ENCODE peak calls at places on chromosome 5, in eight cellular contexts. One of them, this sample, is unnamed.

GRCh38 chr5:178547753-178548415 is 42.3 kb downstream of the COL23A1 start:
- DNase-seq in kidney epithelial cell: no peak
- DNase-seq in gastrocnemius medialis: no peak
- DNase-seq in ascending aorta: no peak
- DNase-seq in ovary: no peak
- DNase-seq in upper lobe of right lung: peak; percentile 15
- DNase-seq in Peyer's patch: no peak
- DNase-seq in endothelial cell: no peak
- DNase-seq in this sample: no peak

GRCh38 chr5:173435543-173435942 is 107.3 kb upstream of the STC2 start:
- DNase-seq in Peyer's patch: no peak
- DNase-seq in gastrocnemius medialis: peak; percentile 32
- DNase-seq in endothelial cell: no peak
- DNase-seq in ovary: no peak
- DNase-seq in ascending aorta: no peak
- DNase-seq in upper lobe of right lung: no peak
- DNase-seq in kidney epithelial cell: no peak
- DNase-seq in this sample: no peak

GRCh38 chr5:124394700-124395099 is 351.7 kb downstream of the ZNF608 start:
- DNase-seq in upper lobe of right lung: no peak
- DNase-seq in kidney epithelial cell: no peak
- DNase-seq in Peyer's patch: no peak
- DNase-seq in ascending aorta: no peak
- DNase-seq in gastrocnemius medialis: no peak
- DNase-seq in endothelial cell: no peak
- DNase-seq in ovary: no peak
- DNase-seq in this sample: no peak

GRCh38 chr5:9766581-9766980 is 136.4 kb upstream of the TAS2R1 start:
- DNase-seq in upper lobe of right lung: no peak
- DNase-seq in gastrocnemius medialis: no peak
- DNase-seq in endothelial cell: no peak
- DNase-seq in ascending aorta: no peak
- DNase-seq in Peyer's patch: no peak
- DNase-seq in kidney epithelial cell: no peak
- DNase-seq in ovary: no peak
- DNase-seq in this sample: peak; percentile 50

GRCh38 chr5:121963409-121963808 is 1.6 kb downstream of the SRFBP1 start:
- DNase-seq in endothelial cell: no peak
- DNase-seq in ascending aorta: no peak
- DNase-seq in ovary: no peak
- DNase-seq in kidney epithelial cell: no peak
- DNase-seq in Peyer's patch: no peak
- DNase-seq in gastrocnemius medialis: no peak
- DNase-seq in upper lobe of right lung: no peak
- DNase-seq in this sample: peak; percentile 20

GRCh38 chr5:178211095-178212048 is 7.0 kb downstream of the HNRNPAB start:
- DNase-seq in gastrocnemius medialis: no peak
- DNase-seq in ovary: no peak
- DNase-seq in endothelial cell: no peak
- DNase-seq in upper lobe of right lung: no peak
- DNase-seq in kidney epithelial cell: no peak
- DNase-seq in Peyer's patch: peak; percentile 49
- DNase-seq in ascending aorta: no peak
- DNase-seq in this sample: no peak

GRCh38 chr5:75053286-75054109 is 1.1 kb upstream of the GCNT4 start:
- DNase-seq in endothelial cell: peak; percentile 61
- DNase-seq in kidney epithelial cell: no peak
- DNase-seq in ovary: peak; percentile 37
- DNase-seq in Peyer's patch: peak; percentile 87
- DNase-seq in upper lobe of right lung: peak; percentile 83
- DNase-seq in gastrocnemius medialis: peak; percentile 54
- DNase-seq in ascending aorta: peak; percentile 74
- DNase-seq in this sample: peak; percentile 87

GRCh38 chr5:81216152-81216551 is 17.0 kb upstream of the CKMT2 start:
- DNase-seq in gastrocnemius medialis: no peak
- DNase-seq in ascending aorta: no peak
- DNase-seq in kidney epithelial cell: no peak
- DNase-seq in ovary: no peak
- DNase-seq in Peyer's patch: no peak
- DNase-seq in upper lobe of right lung: no peak
- DNase-seq in endothelial cell: no peak
- DNase-seq in this sample: no peak

GRCh38 chr5:66342316-66342715 is 198.2 kb downstream of the SREK1 start:
- DNase-seq in ascending aorta: no peak
- DNase-seq in Peyer's patch: no peak
- DNase-seq in gastrocnemius medialis: no peak
- DNase-seq in kidney epithelial cell: no peak
- DNase-seq in endothelial cell: no peak
- DNase-seq in ovary: no peak
- DNase-seq in upper lobe of right lung: no peak
- DNase-seq in this sample: peak; percentile 11

GRCh38 chr5:73940026-73940425 is 314.0 kb downstream of the ARHGEF28 start:
- DNase-seq in ascending aorta: no peak
- DNase-seq in upper lobe of right lung: no peak
- DNase-seq in Peyer's patch: no peak
- DNase-seq in gastrocnemius medialis: no peak
- DNase-seq in endothelial cell: no peak
- DNase-seq in ovary: no peak
- DNase-seq in kidney epithelial cell: no peak
- DNase-seq in this sample: no peak

GRCh38 chr5:154753792-154754191 is 1.4 kb upstream of the LARP1 start:
- DNase-seq in upper lobe of right lung: no peak
- DNase-seq in ascending aorta: peak; percentile 91
- DNase-seq in gastrocnemius medialis: peak; percentile 90
- DNase-seq in endothelial cell: no peak
- DNase-seq in Peyer's patch: no peak
- DNase-seq in kidney epithelial cell: no peak
- DNase-seq in ovary: peak; percentile 90
- DNase-seq in this sample: peak; percentile 56

GRCh38 chr5:1342268-1342667 is 2.6 kb downstream of the CLPTM1L start:
- DNase-seq in Peyer's patch: peak; percentile 8
- DNase-seq in endothelial cell: no peak
- DNase-seq in gastrocnemius medialis: no peak
- DNase-seq in ovary: no peak
- DNase-seq in kidney epithelial cell: no peak
- DNase-seq in upper lobe of right lung: no peak
- DNase-seq in ascending aorta: no peak
- DNase-seq in this sample: no peak

GRCh38 chr5:175377816-175378215 is 66.2 kb downstream of the DRD1 start:
- DNase-seq in kidney epithelial cell: no peak
- DNase-seq in ovary: no peak
- DNase-seq in gastrocnemius medialis: no peak
- DNase-seq in Peyer's patch: no peak
- DNase-seq in endothelial cell: no peak
- DNase-seq in ascending aorta: no peak
- DNase-seq in upper lobe of right lung: no peak
- DNase-seq in this sample: no peak

GRCh38 chr5:172731286-172732073 is 39.5 kb downstream of the DUSP1 start:
- DNase-seq in kidney epithelial cell: peak; percentile 57
- DNase-seq in endothelial cell: no peak
- DNase-seq in ascending aorta: no peak
- DNase-seq in ovary: no peak
- DNase-seq in Peyer's patch: no peak
- DNase-seq in gastrocnemius medialis: peak; percentile 59
- DNase-seq in upper lobe of right lung: peak; percentile 83
- DNase-seq in this sample: peak; percentile 84

GRCh38 chr5:158026248-158027031 is 167.5 kb upstream of the CLINT1 start:
- DNase-seq in ovary: peak; percentile 21
- DNase-seq in endothelial cell: no peak
- DNase-seq in upper lobe of right lung: no peak
- DNase-seq in gastrocnemius medialis: no peak
- DNase-seq in Peyer's patch: no peak
- DNase-seq in kidney epithelial cell: peak; percentile 31
- DNase-seq in ascending aorta: no peak
- DNase-seq in this sample: no peak

GRCh38 chr5:65624025-65624569 is at the start of gene TRIM23:
- DNase-seq in kidney epithelial cell: peak; percentile 77
- DNase-seq in gastrocnemius medialis: peak; percentile 92
- DNase-seq in endothelial cell: peak; percentile 81
- DNase-seq in upper lobe of right lung: peak; percentile 95
- DNase-seq in ovary: peak; percentile 87
- DNase-seq in ascending aorta: peak; percentile 95
- DNase-seq in Peyer's patch: peak; percentile 90
- DNase-seq in this sample: peak; percentile 87

GRCh38 chr5:6261668-6262067 is 116.7 kb downstream of the MED10 start:
- DNase-seq in gastrocnemius medialis: no peak
- DNase-seq in ovary: no peak
- DNase-seq in endothelial cell: no peak
- DNase-seq in ascending aorta: peak; percentile 31
- DNase-seq in kidney epithelial cell: no peak
- DNase-seq in upper lobe of right lung: no peak
- DNase-seq in Peyer's patch: no peak
- DNase-seq in this sample: peak; percentile 56

GRCh38 chr5:71790433-71790832 is 71.4 kb downstream of the CARTPT start:
- DNase-seq in ovary: no peak
- DNase-seq in endothelial cell: no peak
- DNase-seq in Peyer's patch: no peak
- DNase-seq in kidney epithelial cell: no peak
- DNase-seq in ascending aorta: no peak
- DNase-seq in gastrocnemius medialis: no peak
- DNase-seq in upper lobe of right lung: no peak
- DNase-seq in this sample: no peak

GRCh38 chr5:13477118-13477737 is 467.3 kb downstream of the DNAH5 start:
- DNase-seq in gastrocnemius medialis: no peak
- DNase-seq in endothelial cell: no peak
- DNase-seq in upper lobe of right lung: no peak
- DNase-seq in ovary: no peak
- DNase-seq in ascending aorta: no peak
- DNase-seq in Peyer's patch: no peak
- DNase-seq in kidney epithelial cell: no peak
- DNase-seq in this sample: peak; percentile 81

GRCh38 chr5:13480834-13481233 is 463.7 kb downstream of the DNAH5 start:
- DNase-seq in ascending aorta: no peak
- DNase-seq in kidney epithelial cell: no peak
- DNase-seq in upper lobe of right lung: no peak
- DNase-seq in Peyer's patch: no peak
- DNase-seq in gastrocnemius medialis: no peak
- DNase-seq in ovary: no peak
- DNase-seq in endothelial cell: no peak
- DNase-seq in this sample: no peak

DNA sequence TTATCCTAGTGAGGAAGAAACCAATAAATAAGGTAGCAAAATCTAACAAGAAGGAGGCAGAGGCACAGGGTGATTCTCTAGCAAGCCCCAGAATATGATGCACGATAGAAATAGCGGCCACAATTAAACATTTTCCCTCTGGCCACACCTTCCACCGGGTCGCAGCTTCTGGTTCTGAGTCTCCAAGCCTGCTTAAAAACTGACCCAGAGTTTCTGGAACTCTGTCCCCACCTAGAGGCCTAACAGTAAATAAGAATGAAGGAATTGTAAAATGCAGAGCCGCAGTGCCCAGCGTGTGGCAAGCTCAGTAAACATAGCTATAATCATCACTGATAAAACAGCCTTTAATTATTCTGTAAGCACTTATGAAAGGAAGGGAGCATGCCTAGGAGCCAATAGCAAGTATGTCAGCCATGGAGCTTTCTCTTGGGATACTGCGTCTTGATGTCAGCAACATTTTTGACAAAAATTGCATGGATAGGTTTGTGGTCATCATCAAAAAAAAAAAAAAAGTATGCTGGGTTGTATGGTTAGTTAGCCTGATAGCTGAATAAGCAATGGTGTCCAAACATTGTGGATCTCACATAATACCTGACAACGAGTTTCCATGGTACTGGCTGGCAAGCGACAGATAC is 465.5 kb downstream of the DNAH5 start:
- DNase-seq in ovary: no peak
- DNase-seq in endothelial cell: peak; percentile 47
- DNase-seq in kidney epithelial cell: no peak
- DNase-seq in ascending aorta: no peak
- DNase-seq in upper lobe of right lung: no peak
- DNase-seq in Peyer's patch: no peak
- DNase-seq in gastrocnemius medialis: no peak
- DNase-seq in this sample: peak; percentile 64
- TF ChIP-seq CTCF in ovary: no peak
- TF ChIP-seq CTCF in endothelial cell: peak; percentile 65
- TF ChIP-seq CTCF in kidney epithelial cell: peak; percentile 52
- TF ChIP-seq CTCF in ascending aorta: peak; percentile 25
- TF ChIP-seq CTCF in upper lobe of right lung: peak; percentile 41
- TF ChIP-seq CTCF in Peyer's patch: peak; percentile 44
- TF ChIP-seq CTCF in gastrocnemius medialis: no peak
- TF ChIP-seq CTCF in this sample: peak; percentile 64

GRCh38 chr5:132460835-132461230 is 29.7 kb downstream of the IRF1 start:
- DNase-seq in ovary: no peak
- DNase-seq in Peyer's patch: peak; percentile 52
- DNase-seq in ascending aorta: no peak
- DNase-seq in kidney epithelial cell: no peak
- DNase-seq in gastrocnemius medialis: no peak
- DNase-seq in endothelial cell: no peak
- DNase-seq in upper lobe of right lung: no peak
- DNase-seq in this sample: no peak

GRCh38 chr5:132461671-132462070 is 28.9 kb downstream of the IRF1 start:
- DNase-seq in kidney epithelial cell: no peak
- DNase-seq in ovary: no peak
- DNase-seq in gastrocnemius medialis: no peak
- DNase-seq in Peyer's patch: no peak
- DNase-seq in ascending aorta: no peak
- DNase-seq in upper lobe of right lung: no peak
- DNase-seq in endothelial cell: no peak
- DNase-seq in this sample: no peak

GRCh38 chr5:132461235-132461634 is 29.3 kb downstream of the IRF1 start:
- DNase-seq in upper lobe of right lung: no peak
- DNase-seq in Peyer's patch: no peak
- DNase-seq in ovary: no peak
- DNase-seq in kidney epithelial cell: no peak
- DNase-seq in endothelial cell: no peak
- DNase-seq in gastrocnemius medialis: no peak
- DNase-seq in ascending aorta: no peak
- DNase-seq in this sample: no peak

GRCh38 chr5:132459031-132459982 is 31.3 kb downstream of the IRF1 start:
- DNase-seq in gastrocnemius medialis: peak; percentile 87
- DNase-seq in Peyer's patch: peak; percentile 65
- DNase-seq in kidney epithelial cell: peak; percentile 42
- DNase-seq in upper lobe of right lung: peak; percentile 76
- DNase-seq in ascending aorta: no peak
- DNase-seq in endothelial cell: no peak
- DNase-seq in ovary: no peak
- DNase-seq in this sample: no peak

GRCh38 chr5:132459983-132460834 is 30.4 kb downstream of the IRF1 start:
- DNase-seq in kidney epithelial cell: no peak
- DNase-seq in gastrocnemius medialis: peak; percentile 92
- DNase-seq in Peyer's patch: no peak
- DNase-seq in ascending aorta: no peak
- DNase-seq in upper lobe of right lung: no peak
- DNase-seq in ovary: no peak
- DNase-seq in endothelial cell: no peak
- DNase-seq in this sample: no peak
- TF ChIP-seq CTCF in kidney epithelial cell: no peak
- TF ChIP-seq CTCF in gastrocnemius medialis: no peak
- TF ChIP-seq CTCF in Peyer's patch: peak; percentile 55
- TF ChIP-seq CTCF in ascending aorta: no peak
- TF ChIP-seq CTCF in upper lobe of right lung: peak; percentile 25
- TF ChIP-seq CTCF in ovary: no peak
- TF ChIP-seq CTCF in endothelial cell: peak; percentile 20
- TF ChIP-seq CTCF in this sample: peak; percentile 2

GRCh38 chr5:21817668-21818419 is 1035.3 kb downstream of the CDH12 start:
- DNase-seq in gastrocnemius medialis: no peak
- DNase-seq in ovary: no peak
- DNase-seq in upper lobe of right lung: no peak
- DNase-seq in ascending aorta: no peak
- DNase-seq in endothelial cell: no peak
- DNase-seq in Peyer's patch: no peak
- DNase-seq in kidney epithelial cell: no peak
- DNase-seq in this sample: no peak
- TF ChIP-seq CTCF in gastrocnemius medialis: no peak
- TF ChIP-seq CTCF in ovary: no peak
- TF ChIP-seq CTCF in upper lobe of right lung: peak; percentile 36
- TF ChIP-seq CTCF in ascending aorta: peak; percentile 30
- TF ChIP-seq CTCF in endothelial cell: peak; percentile 85
- TF ChIP-seq CTCF in Peyer's patch: no peak
- TF ChIP-seq CTCF in kidney epithelial cell: peak; percentile 19
- TF ChIP-seq CTCF in this sample: no peak

GRCh38 chr5:95959964-95960801 is 1.5 kb downstream of the ELL2 start:
- DNase-seq in upper lobe of right lung: peak; percentile 66
- DNase-seq in endothelial cell: peak; percentile 28
- DNase-seq in ascending aorta: no peak
- DNase-seq in gastrocnemius medialis: no peak
- DNase-seq in Peyer's patch: no peak
- DNase-seq in ovary: no peak
- DNase-seq in kidney epithelial cell: no peak
- DNase-seq in this sample: no peak
- TF ChIP-seq CTCF in upper lobe of right lung: no peak
- TF ChIP-seq CTCF in endothelial cell: no peak
- TF ChIP-seq CTCF in ascending aorta: no peak
- TF ChIP-seq CTCF in gastrocnemius medialis: no peak
- TF ChIP-seq CTCF in Peyer's patch: peak; percentile 13
- TF ChIP-seq CTCF in ovary: no peak
- TF ChIP-seq CTCF in kidney epithelial cell: peak; percentile 19
- TF ChIP-seq CTCF in this sample: no peak

This sample was measured in bronchial epithelial cell.